ENCODE peak calls at places on chromosomes 6 and 20, in six cellular contexts. M is SK-N-MC, P is left ventricle myocardium inferior, I is right lobe of liver, Q is fibroblast of lung, F is cardiac muscle cell. N is an unnamed sample.

GRCh38 chr6:114690625-114691024 is 347.8 kb upstream of the HS3ST5 start:
- DNase-seq in M (no peak), P (no peak), I (no peak), Q (no peak), F (no peak), N (no peak)

GRCh38 chr6:17865798-17866725 is 121.4 kb downstream of the KIF13A start:
- DNase-seq in M (no peak), P (peak), I (no peak), Q (peak), F (no peak), N (no peak)

GRCh38 chr6:47701374-47701773 is 3.0 kb downstream of the ADGRF4 start:
- DNase-seq in M (no peak), P (no peak), I (no peak), Q (no peak), F (no peak), N (no peak)

GRCh38 chr20:61310954-61311353 is 58.9 kb downstream of the CDH4 start:
- DNase-seq in M (no peak), P (no peak), I (no peak), Q (no peak), F (no peak), N (no peak)

GRCh38 chr20:11235058-11235457 is 561.3 kb upstream of the JAG1 start:
- DNase-seq in M (no peak), P (no peak), I (no peak), Q (peak), F (no peak), N (no peak)

GRCh38 chr6:29769336-29769735 is 46.1 kb downstream of the HLA-F start:
- DNase-seq in M (no peak), P (no peak), I (no peak), Q (no peak), F (no peak), N (no peak)

GRCh38 chr6:166582258-166582657 is 4.2 kb downstream of the RAMACL start:
- DNase-seq in M (no peak), P (no peak), I (no peak), Q (peak), F (no peak), N (no peak)

GRCh38 chr6:34584694-34585093 is 28.6 kb upstream of the SPDEF start:
- DNase-seq in M (no peak), P (no peak), I (no peak), Q (no peak), F (no peak), N (no peak)

GRCh38 chr6:169427856-169428255 is 174.2 kb upstream of the THBS2 start:
- DNase-seq in M (no peak), P (no peak), I (no peak), Q (peak), F (no peak), N (peak)

GRCh38 chr6:170344631-170345576 is 38.3 kb downstream of the FAM120B start:
- DNase-seq in M (peak), P (no peak), I (no peak), Q (peak), F (no peak), N (no peak)

GRCh38 chr6:75437451-75438185 is 56.0 kb downstream of the FILIP1 start:
- DNase-seq in M (no peak), P (no peak), I (no peak), Q (peak), F (no peak), N (no peak)

DNA sequence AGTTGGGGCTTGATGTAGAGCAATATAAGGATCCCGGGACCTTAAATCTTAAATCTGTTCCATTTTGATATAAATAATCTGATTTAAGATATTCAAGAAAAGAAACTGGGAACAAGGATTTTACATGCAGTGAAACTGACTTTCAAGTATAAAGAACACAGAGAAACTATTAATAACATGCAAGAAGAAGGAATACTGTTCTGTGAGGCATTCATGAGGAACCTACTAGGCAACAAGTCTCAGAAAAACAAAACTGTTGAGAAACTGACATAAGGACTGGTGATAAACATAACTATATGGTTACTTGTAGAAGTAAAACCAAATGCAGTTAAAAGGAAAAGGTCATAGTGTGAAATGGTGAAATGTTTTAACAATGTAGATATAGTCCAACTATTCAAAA is 15.8 kb downstream of the HDDC2 start:
- DNase-seq in M (no peak), P (no peak), I (no peak), Q (no peak), F (no peak), N (no peak)
- H3K27ac ChIP-seq in M (no peak), P (no peak), I (no peak), Q (no peak), F (no peak), N (no peak)

GRCh38 chr20:64072664-64073063 is 6.7 kb downstream of the RGS19 start:
- DNase-seq in M (no peak), P (no peak), I (no peak), Q (no peak), F (no peak), N (no peak)
- H3K27ac ChIP-seq in M (no peak), P (no peak), I (no peak), Q (no peak), F (no peak), N (no peak)

DNA sequence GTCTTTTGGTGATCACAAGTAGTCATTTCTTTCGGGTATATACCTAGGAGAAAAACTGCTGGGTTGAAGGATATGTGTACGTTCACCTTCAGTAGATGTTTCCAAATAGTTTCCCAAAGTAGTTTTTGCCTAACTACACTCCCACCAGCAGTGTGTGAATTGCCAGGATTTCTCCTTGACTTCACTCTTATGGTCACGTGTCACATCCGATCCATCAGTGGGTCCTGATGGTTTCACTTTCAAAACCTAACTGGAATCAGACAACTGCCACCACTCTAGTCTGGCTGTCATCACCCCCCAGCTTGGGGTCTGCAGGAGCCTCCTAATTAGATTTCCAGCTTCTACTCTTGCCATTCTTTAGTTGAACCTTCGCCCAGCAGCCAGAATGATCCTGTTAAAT is 8.5 kb upstream of the SLC12A5 start:
- DNase-seq in M (no peak), P (no peak), I (no peak), Q (no peak), F (no peak), N (no peak)
- H3K27ac ChIP-seq in M (no peak), P (no peak), I (no peak), Q (no peak), F (no peak), N (no peak)

GRCh38 chr6:41895300-41896233 is at the start of gene USP49:
- DNase-seq in M (peak), P (peak), I (peak), Q (peak), F (peak), N (peak)
- H3K27ac ChIP-seq in M (peak), P (peak), I (no peak), Q (peak), F (peak), N (peak)

DNA sequence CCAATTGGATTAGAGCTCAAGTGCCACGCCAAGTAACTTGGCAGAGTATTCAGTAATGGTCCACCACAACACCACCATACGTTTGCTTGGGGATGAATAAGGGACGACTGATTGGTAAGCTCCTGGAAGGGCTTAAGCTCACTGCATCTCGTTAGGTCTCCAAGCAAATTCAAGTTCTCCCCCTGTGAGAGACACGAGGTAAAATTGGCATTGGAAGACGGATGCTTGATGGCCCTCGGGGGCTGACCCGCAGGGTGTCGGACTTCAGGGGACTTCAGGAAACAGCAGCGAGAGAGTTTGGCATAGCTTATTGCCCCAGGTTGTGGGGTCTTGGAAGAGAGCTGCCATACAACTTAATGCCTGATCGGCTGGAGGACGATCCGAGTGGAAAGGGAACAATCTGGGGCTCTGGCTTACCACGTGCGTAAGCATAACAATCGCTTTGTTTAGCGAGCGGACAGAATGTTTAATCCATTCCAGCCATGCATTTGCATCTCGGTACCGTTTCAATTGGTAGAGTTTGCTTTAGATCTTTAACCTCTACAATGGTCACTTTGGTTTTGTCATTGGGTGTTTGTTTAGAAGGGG is 4.8 kb upstream of the ZNFX1 start:
- DNase-seq in M (no peak), P (no peak), I (no peak), Q (no peak), F (no peak), N (no peak)
- H3K27ac ChIP-seq in M (peak), P (no peak), I (no peak), Q (no peak), F (no peak), N (no peak)

DNA sequence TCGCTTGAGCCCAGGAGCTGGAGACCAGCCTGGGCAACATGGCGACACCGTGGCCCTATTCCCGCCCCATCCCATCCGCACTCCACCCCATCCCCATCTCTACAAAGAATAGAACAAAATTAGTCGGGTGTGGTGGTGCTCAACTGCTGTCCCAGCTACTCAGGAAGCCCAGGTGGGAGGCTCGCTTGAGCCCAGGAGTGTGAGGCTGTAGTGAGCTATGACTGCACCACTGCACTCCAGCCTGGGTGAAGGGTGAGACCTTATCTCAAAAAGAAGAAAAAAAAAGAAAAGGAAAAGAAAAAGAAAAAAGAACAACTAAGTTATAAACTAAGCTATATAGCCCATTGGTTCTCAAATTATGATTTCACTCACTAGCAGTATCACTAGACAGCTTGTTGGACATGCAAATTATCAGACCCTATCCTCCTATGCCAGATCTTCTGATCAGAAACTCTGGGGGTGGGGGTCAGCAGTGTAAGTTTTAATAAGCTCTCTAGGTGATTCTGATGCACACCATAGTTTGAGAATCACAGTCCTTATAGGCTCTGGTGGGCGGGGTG is 491 bp upstream of the ITCH start:
- DNase-seq in M (no peak), P (no peak), I (no peak), Q (no peak), F (no peak), N (peak)
- H3K27ac ChIP-seq in M (no peak), P (peak), I (no peak), Q (no peak), F (no peak), N (no peak)

GRCh38 chr6:120129228-120129627 is 779.7 kb upstream of the MAN1A1 start:
- DNase-seq in M (peak), P (no peak), I (no peak), Q (no peak), F (no peak), N (no peak)
- H3K27ac ChIP-seq in M (peak), P (no peak), I (no peak), Q (no peak), F (no peak), N (no peak)

GRCh38 chr6:106281088-106281487 is 44.5 kb downstream of the ATG5 start:
- DNase-seq in M (no peak), P (no peak), I (no peak), Q (peak), F (no peak), N (no peak)
- H3K27ac ChIP-seq in M (no peak), P (no peak), I (no peak), Q (no peak), F (no peak), N (no peak)

GRCh38 chr6:157646012-157646411 is 177.0 kb upstream of the SNX9 start:
- DNase-seq in M (no peak), P (no peak), I (no peak), Q (no peak), F (no peak), N (no peak)
- H3K27ac ChIP-seq in M (no peak), P (no peak), I (no peak), Q (no peak), F (no peak), N (no peak)

GRCh38 chr6:64713175-64713574 is 993.9 kb downstream of the EYS start:
- DNase-seq in M (no peak), P (no peak), I (no peak), Q (no peak), F (no peak), N (peak)
- H3K27ac ChIP-seq in M (no peak), P (no peak), I (no peak), Q (no peak), F (no peak), N (no peak)

N was measured in neuronal stem cell.